ENCODE peak calls at places on chromosome 20, in six cellular contexts. One of them, this sample, is unnamed.

GRCh38 chr20:9349256-9349655 is 165.1 kb upstream of the LAMP5 start:
- DNase-seq in Right ventricle myocardium superior: no peak
- DNase-seq in cardiac muscle cell: no peak
- DNase-seq in psoas muscle: no peak
- DNase-seq in HCEC 1CT: no peak
- DNase-seq in HEK293T: no peak
- DNase-seq in this sample: no peak

GRCh38 chr20:23368316-23369110 is 6.5 kb downstream of the GZF1 start:
- DNase-seq in Right ventricle myocardium superior: no peak
- DNase-seq in cardiac muscle cell: peak
- DNase-seq in psoas muscle: no peak
- DNase-seq in HCEC 1CT: no peak
- DNase-seq in HEK293T: no peak
- DNase-seq in this sample: no peak

GRCh38 chr20:36573798-36574277 is 441 bp downstream of the TGIF2 start:
- DNase-seq in Right ventricle myocardium superior: peak
- DNase-seq in cardiac muscle cell: no peak
- DNase-seq in psoas muscle: peak
- DNase-seq in HCEC 1CT: no peak
- DNase-seq in HEK293T: no peak
- DNase-seq in this sample: no peak

GRCh38 chr20:17654649-17655285 is 27.3 kb downstream of the RRBP1 start:
- DNase-seq in Right ventricle myocardium superior: peak
- DNase-seq in cardiac muscle cell: peak
- DNase-seq in psoas muscle: peak
- DNase-seq in HCEC 1CT: peak
- DNase-seq in HEK293T: peak
- DNase-seq in this sample: peak

GRCh38 chr20:420721-421574 is 12.8 kb downstream of the RBCK1 start:
- DNase-seq in Right ventricle myocardium superior: no peak
- DNase-seq in cardiac muscle cell: no peak
- DNase-seq in psoas muscle: no peak
- DNase-seq in HCEC 1CT: no peak
- DNase-seq in HEK293T: peak
- DNase-seq in this sample: peak

GRCh38 chr20:60050193-60050960 is 92.2 kb downstream of the CDH26 start:
- DNase-seq in Right ventricle myocardium superior: no peak
- DNase-seq in cardiac muscle cell: no peak
- DNase-seq in psoas muscle: no peak
- DNase-seq in HCEC 1CT: no peak
- DNase-seq in HEK293T: no peak
- DNase-seq in this sample: no peak

GRCh38 chr20:23629017-23629541 is 8.7 kb downstream of the CST3 start:
- DNase-seq in Right ventricle myocardium superior: peak
- DNase-seq in cardiac muscle cell: peak
- DNase-seq in psoas muscle: peak
- DNase-seq in HCEC 1CT: peak
- DNase-seq in HEK293T: no peak
- DNase-seq in this sample: no peak

GRCh38 chr20:52379723-52380336 is 188.3 kb upstream of the ZFP64 start:
- DNase-seq in Right ventricle myocardium superior: peak
- DNase-seq in cardiac muscle cell: peak
- DNase-seq in psoas muscle: peak
- DNase-seq in HCEC 1CT: no peak
- DNase-seq in HEK293T: peak
- DNase-seq in this sample: no peak

GRCh38 chr20:62356948-62357667 is 10.0 kb downstream of the LAMA5 start:
- DNase-seq in Right ventricle myocardium superior: peak
- DNase-seq in cardiac muscle cell: peak
- DNase-seq in psoas muscle: peak
- DNase-seq in HCEC 1CT: peak
- DNase-seq in HEK293T: no peak
- DNase-seq in this sample: peak

GRCh38 chr20:43755390-43755789 is 28.6 kb upstream of the GTSF1L start:
- DNase-seq in Right ventricle myocardium superior: no peak
- DNase-seq in cardiac muscle cell: peak
- DNase-seq in psoas muscle: no peak
- DNase-seq in HCEC 1CT: peak
- DNase-seq in HEK293T: no peak
- DNase-seq in this sample: no peak

GRCh38 chr20:23143098-23143497 is 57.0 kb upstream of the CD93 start:
- DNase-seq in Right ventricle myocardium superior: no peak
- DNase-seq in cardiac muscle cell: peak
- DNase-seq in psoas muscle: peak
- DNase-seq in HCEC 1CT: peak
- DNase-seq in HEK293T: no peak
- DNase-seq in this sample: peak

GRCh38 chr20:41249781-41250281 is 67.7 kb downstream of the ZHX3 start:
- DNase-seq in Right ventricle myocardium superior: no peak
- DNase-seq in cardiac muscle cell: peak
- DNase-seq in psoas muscle: peak
- DNase-seq in HCEC 1CT: peak
- DNase-seq in HEK293T: peak
- DNase-seq in this sample: no peak

GRCh38 chr20:44153636-44154043 is 33.3 kb downstream of the JPH2 start:
- DNase-seq in Right ventricle myocardium superior: no peak
- DNase-seq in cardiac muscle cell: peak
- DNase-seq in psoas muscle: no peak
- DNase-seq in HCEC 1CT: peak
- DNase-seq in HEK293T: no peak
- DNase-seq in this sample: peak

GRCh38 chr20:60046436-60046835 is 88.2 kb downstream of the CDH26 start:
- DNase-seq in Right ventricle myocardium superior: no peak
- DNase-seq in cardiac muscle cell: no peak
- DNase-seq in psoas muscle: no peak
- DNase-seq in HCEC 1CT: no peak
- DNase-seq in HEK293T: no peak
- DNase-seq in this sample: no peak

GRCh38 chr20:34546751-34547181 is 11.8 kb upstream of the MAP1LC3A start:
- DNase-seq in Right ventricle myocardium superior: peak
- DNase-seq in cardiac muscle cell: no peak
- DNase-seq in psoas muscle: no peak
- DNase-seq in HCEC 1CT: no peak
- DNase-seq in HEK293T: no peak
- DNase-seq in this sample: no peak

GRCh38 chr20:13458860-13459451 is 179.8 kb downstream of the TASP1 start:
- DNase-seq in Right ventricle myocardium superior: no peak
- DNase-seq in cardiac muscle cell: peak
- DNase-seq in psoas muscle: no peak
- DNase-seq in HCEC 1CT: peak
- DNase-seq in HEK293T: peak
- DNase-seq in this sample: no peak